ENCODE peak calls at places on chromosome 15, in seven cellular contexts. D is stimulated activated CD8-positive, alpha-beta memory T cell treated with anti-CD3 and anti-CD28 coated beads, Interleukin-15, amount 100 ng/mL, for 24 hours; Y is left lobe of liver; H is endothelial cell; C is stomach; U is ovary; I is left cardiac atrium. N is an unnamed sample.

GRCh38 chr15:28888302-28888894 is 2.6 kb downstream of the APBA2 start:
- DNase-seq in D (no peak), Y (no peak), H (no peak), C (no peak), U (no peak), I (no peak), N (no peak)

GRCh38 chr15:28955160-28955502 is 69.4 kb downstream of the APBA2 start:
- DNase-seq in D (no peak), Y (peak; percentile 22), H (no peak), C (no peak), U (no peak), I (no peak), N (peak; percentile 90)

GRCh38 chr15:64282701-64283100 is 73.3 kb downstream of the CSNK1G1 start:
- DNase-seq in D (no peak), Y (no peak), H (no peak), C (no peak), U (no peak), I (no peak), N (no peak)

GRCh38 chr15:95884276-95884675 is 446.2 kb upstream of the NR2F2 start:
- DNase-seq in D (no peak), Y (no peak), H (no peak), C (no peak), U (no peak), I (no peak), N (no peak)

GRCh38 chr15:52112203-52112750 is 298 bp downstream of the BCL2L10 start:
- DNase-seq in D (no peak), Y (peak; percentile 61), H (peak; percentile 33), C (peak; percentile 52), U (peak; percentile 43), I (peak; percentile 38), N (peak; percentile 82)

GRCh38 chr15:74823324-74823723 is 3.1 kb upstream of the CPLX3 start:
- DNase-seq in D (no peak), Y (no peak), H (no peak), C (no peak), U (no peak), I (no peak), N (peak; percentile 53)

GRCh38 chr15:84783493-84784251 is 33.5 kb upstream of the ALPK3 start:
- DNase-seq in D (no peak), Y (no peak), H (no peak), C (no peak), U (no peak), I (no peak), N (no peak)

GRCh38 chr15:77066961-77067690 is 3.8 kb downstream of the TSPAN3 start:
- DNase-seq in D (no peak), Y (no peak), H (no peak), C (no peak), U (no peak), I (no peak), N (peak; percentile 74)

GRCh38 chr15:68183886-68184285 is 21.2 kb downstream of the CALML4 start:
- DNase-seq in D (no peak), Y (no peak), H (no peak), C (no peak), U (no peak), I (no peak), N (no peak)

GRCh38 chr15:29686445-29687203 is 135.6 kb downstream of the TJP1 start:
- DNase-seq in D (no peak), Y (no peak), H (no peak), C (no peak), U (no peak), I (no peak), N (peak; percentile 72)

GRCh38 chr15:93066834-93067648 is 22.0 kb downstream of the RGMA start:
- DNase-seq in D (no peak), Y (no peak), H (no peak), C (no peak), U (no peak), I (no peak), N (peak; percentile 35)

GRCh38 chr15:78069052-78069414 is 8.5 kb downstream of the TBC1D2B start:
- DNase-seq in D (no peak), Y (no peak), H (no peak), C (no peak), U (no peak), I (no peak), N (no peak)

GRCh38 chr15:91336691-91337090 is 236.6 kb downstream of the SV2B start:
- DNase-seq in D (no peak), Y (no peak), H (no peak), C (no peak), U (no peak), I (no peak), N (no peak)

GRCh38 chr15:92683511-92683834 is 27.9 kb upstream of the FAM174B start:
- DNase-seq in D (no peak), Y (peak; percentile 62), H (peak; percentile 71), C (peak; percentile 72), U (peak; percentile 60), I (no peak), N (peak; percentile 42)

GRCh38 chr15:70491183-70491621 is 272.2 kb downstream of the UACA start:
- DNase-seq in D (no peak), Y (no peak), H (no peak), C (no peak), U (no peak), I (no peak), N (no peak)

GRCh38 chr15:65641723-65642475 is 20.2 kb downstream of the SLC24A1 start:
- DNase-seq in D (no peak), Y (no peak), H (no peak), C (no peak), U (no peak), I (no peak), N (peak; percentile 81)

GRCh38 chr15:85622432-85622831 is 172.3 kb downstream of the KLHL25 start:
- DNase-seq in D (no peak), Y (no peak), H (no peak), C (no peak), U (no peak), I (no peak), N (no peak)

GRCh38 chr15:39110746-39111145 is 470.1 kb upstream of the THBS1 start:
- DNase-seq in D (no peak), Y (no peak), H (no peak), C (no peak), U (no peak), I (no peak), N (no peak)

GRCh38 chr15:61459785-61460707 is 230.9 kb upstream of the RORA start:
- DNase-seq in D (no peak), Y (no peak), H (no peak), C (no peak), U (no peak), I (no peak), N (no peak)

GRCh38 chr15:33022629-33023028 is 171.9 kb downstream of the FMN1 start:
- DNase-seq in D (no peak), Y (no peak), H (peak; percentile 61), C (peak; percentile 73), U (no peak), I (peak; percentile 69), N (peak; percentile 83)

GRCh38 chr15:100726426-100727190 is 124.2 kb downstream of the ASB7 start:
- DNase-seq in D (no peak), Y (no peak), H (no peak), C (no peak), U (no peak), I (no peak), N (no peak)

GRCh38 chr15:91278956-91279355 is 178.9 kb downstream of the SV2B start:
- DNase-seq in D (no peak), Y (no peak), H (no peak), C (no peak), U (no peak), I (no peak), N (no peak)

GRCh38 chr15:61003683-61004299 is 225.3 kb downstream of the RORA start:
- DNase-seq in D (no peak), Y (no peak), H (no peak), C (no peak), U (no peak), I (no peak), N (no peak)

GRCh38 chr15:84826369-84826823 is 9.2 kb downstream of the ALPK3 start:
- DNase-seq in D (no peak), Y (peak; percentile 70), H (peak; percentile 46), C (peak; percentile 76), U (peak; percentile 34), I (no peak), N (peak; percentile 31)

GRCh38 chr15:58555168-58556027 is 123.6 kb downstream of the LIPC start:
- DNase-seq in D (no peak), Y (peak; percentile 41), H (no peak), C (no peak), U (no peak), I (no peak), N (peak; percentile 83)

GRCh38 chr15:50262533-50262932 is 3.0 kb downstream of the HDC start:
- DNase-seq in D (no peak), Y (peak; percentile 22), H (no peak), C (no peak), U (no peak), I (no peak), N (no peak)

GRCh38 chr15:68687136-68687735 is 108.4 kb downstream of the CORO2B start:
- DNase-seq in D (no peak), Y (no peak), H (no peak), C (no peak), U (peak; percentile 7), I (no peak), N (no peak)

GRCh38 chr15:79179108-79179561 is 88.6 kb upstream of the RASGRF1 start:
- DNase-seq in D (no peak), Y (no peak), H (no peak), C (no peak), U (no peak), I (no peak), N (peak; percentile 23)

GRCh38 chr15:33852094-33852493 is 116.2 kb upstream of the CHRM5 start:
- DNase-seq in D (no peak), Y (no peak), H (no peak), C (no peak), U (no peak), I (no peak), N (no peak)